ENCODE peak calls at places on chromosomes 6 and 20, in ten cellular contexts. A, V, J, M, W, G, I, L, H and Y are unnamed samples.
A peak's percentile ranks its signal among the peaks of the same experiment; 100 is the strongest.

GRCh38 chr6:28551891-28552666 is 26.4 kb downstream of the GPX5 start:
- DNase-seq in L (no peak), W (no peak), H (no peak), J (no peak), M (no peak), V (no peak), I (no peak), G (no peak), A (no peak), Y (no peak)

GRCh38 chr6:45553730-45554344 is 176.1 kb upstream of the SUPT3H start:
- DNase-seq in G (no peak), L (no peak), H (no peak), J (no peak), M (no peak), W (no peak), A (no peak), I (no peak), V (no peak), Y (no peak)

GRCh38 chr6:45118684-45119230 is 209.4 kb upstream of the RUNX2 start:
- DNase-seq in W (no peak), A (no peak), G (no peak), H (no peak), I (no peak), M (no peak), J (no peak), V (no peak), L (no peak), Y (no peak)

GRCh38 chr6:111480988-111481830 is 1.8 kb downstream of the REV3L start:
- DNase-seq in H (no peak), G (peak; percentile 30), L (no peak), A (no peak), I (no peak), W (no peak), M (no peak), V (no peak), J (no peak), Y (no peak)

GRCh38 chr20:63502671-63503172 is 3.8 kb upstream of the EEF1A2 start:
- DNase-seq in M (no peak), A (no peak), L (no peak), W (no peak), G (no peak), H (no peak), J (peak; percentile 73), I (no peak), V (no peak), Y (no peak)

GRCh38 chr6:168093071-168093505 is 14.1 kb upstream of the FRMD1 start:
- DNase-seq in A (no peak), L (no peak), W (peak; percentile 10), H (no peak), J (no peak), V (no peak), G (no peak), M (no peak), I (no peak), Y (no peak)

GRCh38 chr20:34514897-34515483 is 1.2 kb upstream of the DYNLRB1 start:
- DNase-seq in W (no peak), G (no peak), A (no peak), I (no peak), H (no peak), L (no peak), M (no peak), J (no peak), V (no peak), Y (no peak)

GRCh38 chr6:2909718-2910117 is 6.6 kb upstream of the SERPINB9 start:
- DNase-seq in A (no peak), J (no peak), H (no peak), I (no peak), L (no peak), V (no peak), G (peak; percentile 39), M (no peak), W (no peak), Y (no peak)

GRCh38 chr20:19926581-19926980 is 90.6 kb upstream of the NAA20 start:
- DNase-seq in I (no peak), J (no peak), W (no peak), M (no peak), V (no peak), A (no peak), G (no peak), H (no peak), L (peak; percentile 57), Y (no peak)